ENCODE peak calls at places on chromosomes 1 and 21, in nine cellular contexts. T is ACHN; F is NCI-H774; B is activated CD8-positive, alpha-beta memory T cell treated with anti-CD3 and anti-CD28 coated beads for 1 hour; J is germinal center; R is NCI-H226; I is activated CD4-positive, alpha-beta T cell treated with anti-CD3 and anti-CD28 coated beads, Interleukin-2, amount 50 U/mL, for 1 hour; Z is HCEC 1CT; Y is NCI-H510A treated with DMSO at 0.1 percent for 48 hours. M is an unnamed sample.

GRCh38 chr1:180515857-180516388 is 13.5 kb upstream of the ACBD6 start:
- DNase-seq in T (peak; percentile 88), F (peak; percentile 51), B (peak; percentile 14), J (peak; percentile 72), R (peak; percentile 47), I (peak; percentile 42), Z (peak; percentile 68), Y (peak; percentile 91), M (peak; percentile 45)

GRCh38 chr1:185813401-185813979 is 79.3 kb downstream of the HMCN1 start:
- DNase-seq in T (peak; percentile 64), F (peak; percentile 4), B (no peak), J (no peak), R (peak; percentile 22), I (no peak), Z (peak; percentile 47), Y (peak; percentile 53), M (no peak)

GRCh38 chr1:10692401-10693021 is 103.9 kb downstream of the CASZ1 start:
- DNase-seq in T (peak; percentile 40), F (no peak), B (peak; percentile 60), J (peak; percentile 84), R (no peak), I (peak; percentile 68), Z (no peak), Y (peak; percentile 96), M (peak; percentile 70)

GRCh38 chr21:26060335-26061115 is 110.0 kb downstream of the APP start:
- DNase-seq in T (no peak), F (no peak), B (no peak), J (no peak), R (no peak), I (no peak), Z (no peak), Y (no peak), M (no peak)

GRCh38 chr1:214546076-214546475 is 5.3 kb downstream of the PTPN14 start:
- DNase-seq in T (no peak), F (no peak), B (no peak), J (no peak), R (no peak), I (no peak), Z (no peak), Y (no peak), M (no peak)

GRCh38 chr1:12711421-12712005 is 4.4 kb upstream of the AADACL3 start:
- DNase-seq in T (no peak), F (no peak), B (no peak), J (no peak), R (peak; percentile 66), I (no peak), Z (no peak), Y (no peak), M (no peak)

GRCh38 chr21:36798461-36798860 is 99.5 kb downstream of the SIM2 start:
- DNase-seq in T (no peak), F (no peak), B (no peak), J (no peak), R (no peak), I (no peak), Z (no peak), Y (no peak), M (no peak)

GRCh38 chr1:70072239-70072751 is 133.1 kb downstream of the LRRC40 start:
- DNase-seq in T (no peak), F (peak; percentile 35), B (no peak), J (no peak), R (peak; percentile 34), I (no peak), Z (peak; percentile 80), Y (peak; percentile 14), M (no peak)

GRCh38 chr1:102863704-102864103 is 244.6 kb downstream of the COL11A1 start:
- DNase-seq in T (no peak), F (no peak), B (no peak), J (no peak), R (no peak), I (no peak), Z (no peak), Y (no peak), M (no peak)

M was measured in activated T-cell treated with anti-CD3 and anti-CD28 coated beads, Interleukin-2, amount 50 U/mL, for 1 hour.